ENCODE peak calls at places on chromosomes 6 and 20, in seven cellular contexts. W is pancreas, I is upper lobe of right lung, Y is GM23338, P is astrocyte of the spinal cord, L is IMR-90, T is cardiac muscle cell. G is an unnamed sample.

GRCh38 chr20:48795732-48796131 is 32.1 kb downstream of the PREX1 start:
- DNase-seq in W (no peak), I (no peak), Y (no peak), P (no peak), L (no peak), T (no peak), G (no peak)

GRCh38 chr6:31125586-31126363 is 5.5 kb upstream of the CDSN start:
- DNase-seq in W (no peak), I (no peak), Y (no peak), P (peak), L (peak), T (no peak), G (no peak)

GRCh38 chr6:121627761-121628160 is 192.3 kb downstream of the GJA1 start:
- DNase-seq in W (no peak), I (no peak), Y (no peak), P (no peak), L (no peak), T (no peak), G (no peak)

GRCh38 chr6:148203970-148204369 is 138.7 kb upstream of the SASH1 start:
- DNase-seq in W (no peak), I (no peak), Y (no peak), P (peak), L (peak), T (no peak), G (no peak)

GRCh38 chr6:30781362-30781696 is 37.0 kb upstream of the IER3 start:
- DNase-seq in W (no peak), I (no peak), Y (no peak), P (no peak), L (no peak), T (no peak), G (no peak)

GRCh38 chr6:113120577-113121285 is 736.4 kb upstream of the MARCKS start:
- DNase-seq in W (no peak), I (no peak), Y (peak), P (peak), L (peak), T (no peak), G (no peak)

GRCh38 chr6:110378552-110378951 is 20.4 kb upstream of the METTL24 start:
- DNase-seq in W (no peak), I (no peak), Y (peak), P (no peak), L (no peak), T (no peak), G (no peak)

GRCh38 chr6:80215063-80215462 is 108.6 kb downstream of the BCKDHB start:
- DNase-seq in W (no peak), I (no peak), Y (no peak), P (no peak), L (no peak), T (no peak), G (no peak)

GRCh38 chr6:157381631-157382621 is 936 bp downstream of the ZDHHC14 start:
- DNase-seq in W (peak), I (peak), Y (peak), P (peak), L (peak), T (peak), G (peak)

GRCh38 chr20:52590100-52590499 is 382.1 kb upstream of the TSHZ2 start:
- DNase-seq in W (no peak), I (no peak), Y (no peak), P (no peak), L (no peak), T (no peak), G (no peak)

GRCh38 chr20:49831022-49831769 is 18.6 kb downstream of the SLC9A8 start:
- DNase-seq in W (no peak), I (no peak), Y (no peak), P (no peak), L (no peak), T (no peak), G (no peak)

GRCh38 chr6:76644231-76644630 is 571.8 kb upstream of the IMPG1 start:
- DNase-seq in W (no peak), I (no peak), Y (no peak), P (no peak), L (no peak), T (no peak), G (no peak)

GRCh38 chr6:34237722-34238506 is 1.2 kb downstream of the HMGA1 start:
- DNase-seq in W (peak), I (peak), Y (peak), P (peak), L (peak), T (peak), G (peak)

GRCh38 chr20:18588554-18589043 is 745 bp downstream of the DTD1 start:
- DNase-seq in W (no peak), I (no peak), Y (peak), P (no peak), L (no peak), T (no peak), G (no peak)

GRCh38 chr6:80181352-80182081 is 75.0 kb downstream of the BCKDHB start:
- DNase-seq in W (no peak), I (no peak), Y (no peak), P (no peak), L (no peak), T (peak), G (no peak)

GRCh38 chr6:39054577-39055142 is 6.1 kb downstream of the GLP1R start:
- DNase-seq in W (peak), I (peak), Y (peak), P (no peak), L (no peak), T (no peak), G (no peak)

GRCh38 chr20:58141971-58142842 is 86.2 kb downstream of the ANKRD60 start:
- DNase-seq in W (no peak), I (peak), Y (no peak), P (no peak), L (no peak), T (no peak), G (no peak)

GRCh38 chr6:2963756-2964155 is 7.6 kb downstream of the SERPINB6 start:
- DNase-seq in W (no peak), I (no peak), Y (no peak), P (no peak), L (no peak), T (no peak), G (no peak)
- H3K4me3 ChIP-seq in W (no peak), I (no peak), Y (no peak), P (no peak), L (no peak), T (no peak), G (no peak)

DNA sequence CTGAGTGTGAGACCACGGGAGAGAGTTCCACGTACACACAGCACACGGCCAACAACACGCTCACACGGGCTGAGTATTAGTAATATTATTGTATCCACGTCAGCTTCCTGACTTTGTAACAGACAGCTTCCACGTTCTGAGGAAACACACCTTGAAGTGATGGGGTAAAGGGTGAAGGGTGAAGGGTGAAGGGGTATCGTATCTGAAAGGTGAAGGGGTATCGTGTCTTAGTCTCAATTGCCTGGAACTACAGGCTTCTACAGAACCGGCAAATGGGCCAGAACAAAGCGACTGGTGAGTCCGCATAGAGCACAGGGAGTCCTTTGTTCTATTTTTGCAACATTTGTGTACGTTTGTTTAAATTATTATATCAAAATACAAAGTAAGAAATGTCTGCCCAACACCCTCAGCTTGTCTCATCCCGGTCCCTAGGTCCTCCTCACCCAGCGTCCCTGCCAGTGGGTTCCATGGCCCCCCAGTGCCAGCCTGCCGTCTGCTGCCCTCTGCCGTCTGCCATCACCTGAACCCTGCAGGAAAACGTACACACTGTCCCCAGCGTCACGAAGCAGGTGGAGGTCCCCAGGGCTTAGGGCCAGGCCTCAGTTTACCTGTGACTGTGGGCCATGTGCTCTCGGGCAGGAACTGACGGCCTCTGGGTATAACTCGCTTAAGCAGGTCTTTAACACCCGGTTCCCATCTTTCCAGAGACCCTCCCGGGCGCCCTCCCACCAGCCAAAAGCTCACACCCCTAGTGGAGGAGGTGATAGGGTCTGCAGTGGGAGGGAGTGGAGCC is 4.4 kb upstream of the HELZ2 start:
- DNase-seq in W (no peak), I (no peak), Y (no peak), P (no peak), L (no peak), T (no peak), G (no peak)
- TF ChIP-seq CTCF in W (no peak), I (peak), Y (no peak), P (no peak), L (no peak), T (no peak), G (no peak)

DNA sequence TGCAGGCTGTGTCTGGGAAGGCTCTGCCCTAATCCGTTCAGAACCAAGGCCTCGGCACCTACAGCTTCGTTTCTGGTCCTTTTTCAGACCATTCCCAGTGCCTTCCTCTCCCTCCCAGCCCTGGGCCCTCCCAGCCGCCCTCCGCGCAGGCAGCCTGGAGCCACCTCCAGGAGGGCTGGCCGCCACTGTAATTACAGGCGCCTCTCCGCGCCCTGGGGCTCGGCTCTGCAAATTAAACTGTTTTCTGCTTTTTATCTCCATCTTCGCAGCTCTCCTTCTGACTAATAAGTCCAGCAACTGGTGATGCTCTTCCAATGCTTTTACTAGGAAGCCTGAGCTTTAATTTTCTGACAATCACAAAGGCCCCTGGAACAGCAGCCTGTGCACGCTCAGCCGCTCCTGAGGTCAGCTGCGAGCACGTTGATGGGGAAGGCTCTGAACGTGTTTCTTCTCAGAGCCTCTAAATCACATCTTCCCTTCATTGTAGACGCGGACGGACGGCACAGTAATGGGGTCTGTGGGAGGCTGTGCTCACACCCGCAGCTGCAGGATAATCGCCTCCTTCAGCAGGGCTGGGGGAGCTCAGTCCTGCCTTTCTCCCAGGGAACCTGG is 194.6 kb downstream of the DLL1 start:
- DNase-seq in W (no peak), I (peak), Y (no peak), P (no peak), L (no peak), T (no peak), G (peak)
- H3K4me3 ChIP-seq in W (no peak), I (no peak), Y (no peak), P (no peak), L (no peak), T (no peak), G (no peak)

GRCh38 chr20:45853484-45853883 is 3.7 kb downstream of the ACOT8 start:
- DNase-seq in W (no peak), I (no peak), Y (peak), P (no peak), L (no peak), T (no peak), G (no peak)

GRCh38 chr20:45860573-45861011 is 3.2 kb downstream of the ZSWIM3 start:
- DNase-seq in W (no peak), I (no peak), Y (no peak), P (no peak), L (peak), T (no peak), G (no peak)

GRCh38 chr20:45861157-45862075 is 4.0 kb downstream of the ZSWIM3 start:
- DNase-seq in W (no peak), I (no peak), Y (no peak), P (no peak), L (no peak), T (no peak), G (no peak)

GRCh38 chr20:45857836-45858250 is 429 bp downstream of the ZSWIM3 start:
- DNase-seq in W (no peak), I (no peak), Y (peak), P (no peak), L (no peak), T (no peak), G (no peak)

GRCh38 chr20:45857114-45857835 is at the start of the genes ACOT8 and ZSWIM3:
- DNase-seq in W (peak), I (peak), Y (peak), P (peak), L (peak), T (peak), G (peak)
- TF ChIP-seq CTCF in W (no peak), I (no peak), Y (no peak), P (no peak), L (no peak), T (no peak), G (no peak)

GRCh38 chr6:104995989-104996617 is 39.2 kb downstream of the LIN28B start:
- DNase-seq in W (no peak), I (no peak), Y (no peak), P (peak), L (peak), T (peak), G (no peak)

GRCh38 chr6:105005446-105005845 is 48.5 kb downstream of the LIN28B start:
- DNase-seq in W (no peak), I (no peak), Y (no peak), P (no peak), L (no peak), T (no peak), G (no peak)

GRCh38 chr6:105001063-105001462 is 44.2 kb downstream of the LIN28B start:
- DNase-seq in W (no peak), I (no peak), Y (no peak), P (no peak), L (no peak), T (no peak), G (no peak)

GRCh38 chr6:105001906-105002305 is 45.0 kb downstream of the LIN28B start:
- DNase-seq in W (no peak), I (no peak), Y (peak), P (no peak), L (no peak), T (no peak), G (no peak)
- H3K4me3 ChIP-seq in W (no peak), I (no peak), Y (no peak), P (no peak), L (no peak), T (no peak), G (no peak)

DNA sequence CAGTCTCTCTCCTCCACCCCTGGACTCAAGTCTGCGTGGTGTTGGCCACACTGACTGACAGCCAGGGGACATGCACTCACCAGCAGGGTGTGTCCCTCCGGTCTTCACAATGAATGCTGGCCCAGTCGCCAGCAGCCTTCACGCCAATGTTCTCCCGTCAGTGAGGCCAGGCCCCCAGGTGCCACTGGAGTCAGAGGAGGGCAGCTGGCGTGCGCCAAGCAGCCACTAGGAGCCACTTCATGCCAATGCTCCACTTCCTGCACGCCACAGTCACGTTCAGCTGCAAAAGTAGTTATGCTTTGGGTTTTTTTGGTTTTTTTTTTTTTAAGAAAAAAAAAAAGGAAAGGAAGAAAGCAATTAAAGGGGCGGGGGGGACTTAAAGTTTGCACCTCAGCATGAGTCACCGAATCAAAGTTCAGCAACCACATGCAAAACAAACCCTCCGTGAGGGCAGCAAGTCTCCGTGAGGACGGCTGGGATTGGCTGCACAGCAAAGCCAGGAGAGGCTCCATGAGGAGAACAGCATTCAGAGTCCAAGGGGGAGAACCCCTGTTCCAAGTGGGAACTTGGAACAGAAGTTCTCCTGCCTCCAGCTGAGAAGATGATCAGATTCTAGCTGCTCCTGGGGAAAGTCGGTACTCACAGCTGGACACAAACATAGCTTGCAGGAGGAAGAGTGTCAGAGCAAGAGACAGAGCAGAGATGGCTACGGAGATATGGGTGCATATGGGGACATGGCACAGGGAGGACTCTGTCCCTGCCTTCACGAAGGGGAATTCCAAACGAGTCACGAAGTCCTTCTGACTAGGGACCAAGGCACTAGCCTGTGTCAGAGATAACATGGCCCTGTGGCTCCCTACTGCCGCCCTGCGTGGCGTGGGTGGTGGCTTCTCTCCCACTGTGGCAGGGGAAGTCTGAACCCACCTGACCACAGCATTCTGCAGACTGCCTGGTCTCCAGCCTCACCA is at the start of gene ZC3H12D:
- DNase-seq in W (no peak), I (peak), Y (no peak), P (peak), L (peak), T (no peak), G (no peak)
- TF ChIP-seq CTCF in W (no peak), I (peak), Y (no peak), P (no peak), L (no peak), T (peak), G (no peak)

DNA sequence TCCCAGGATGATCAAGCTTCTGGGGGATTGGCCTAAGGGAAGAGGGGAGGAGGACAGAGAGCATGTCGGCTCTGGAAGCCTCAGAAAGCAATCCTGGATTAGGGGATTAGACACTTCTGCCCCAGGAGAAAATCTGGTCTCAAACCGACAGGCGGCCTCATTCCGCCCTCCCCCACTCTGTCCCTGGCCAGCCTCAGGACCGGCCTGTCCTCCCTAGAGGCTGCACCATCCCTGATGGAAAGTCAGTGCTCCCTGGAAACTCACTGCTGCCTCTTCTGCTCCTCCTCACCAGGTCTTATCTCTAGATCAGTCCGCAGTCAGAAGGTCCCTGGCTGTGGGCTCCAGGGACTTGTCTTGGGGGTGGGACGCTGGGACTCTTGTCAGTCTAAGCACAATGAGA is 905 bp upstream of the SLC12A5 start:
- DNase-seq in W (no peak), I (no peak), Y (no peak), P (no peak), L (no peak), T (no peak), G (no peak)
- H3K4me3 ChIP-seq in W (no peak), I (no peak), Y (no peak), P (no peak), L (no peak), T (no peak), G (no peak)

GRCh38 chr6:3063733-3064700 is 4.3 kb upstream of the RIPK1 start:
- DNase-seq in W (peak), I (peak), Y (peak), P (peak), L (peak), T (peak), G (peak)

GRCh38 chr6:3058957-3059356 is 9.3 kb upstream of the RIPK1 start:
- DNase-seq in W (no peak), I (no peak), Y (no peak), P (no peak), L (no peak), T (no peak), G (no peak)

GRCh38 chr6:3057063-3057462 is 11.2 kb upstream of the RIPK1 start:
- DNase-seq in W (no peak), I (no peak), Y (no peak), P (no peak), L (no peak), T (no peak), G (no peak)

DNA sequence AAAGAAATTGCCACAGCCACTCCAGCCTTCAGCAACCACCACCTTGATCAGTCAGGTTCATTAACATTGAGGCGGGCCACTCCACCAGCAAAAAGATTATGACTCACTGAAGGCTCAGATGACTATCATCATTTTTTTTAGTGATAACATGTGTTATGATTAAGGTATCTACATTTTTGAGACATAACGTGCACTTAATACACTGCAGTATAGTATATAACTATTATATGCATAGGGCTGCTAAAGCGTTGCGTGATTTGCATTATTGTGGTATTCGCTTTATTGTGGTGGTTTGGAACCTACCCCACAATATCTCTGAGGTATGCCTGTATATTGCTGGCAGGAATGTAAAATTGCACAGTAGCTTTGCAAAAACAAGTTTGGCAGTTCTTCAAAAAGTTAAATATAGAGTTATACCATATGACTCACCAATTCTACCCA is 6.8 kb upstream of the RIPK1 start:
- DNase-seq in W (no peak), I (no peak), Y (no peak), P (peak), L (peak), T (no peak), G (no peak)
- TF ChIP-seq CTCF in W (no peak), I (no peak), Y (no peak), P (peak), L (peak), T (peak), G (no peak)

DNA sequence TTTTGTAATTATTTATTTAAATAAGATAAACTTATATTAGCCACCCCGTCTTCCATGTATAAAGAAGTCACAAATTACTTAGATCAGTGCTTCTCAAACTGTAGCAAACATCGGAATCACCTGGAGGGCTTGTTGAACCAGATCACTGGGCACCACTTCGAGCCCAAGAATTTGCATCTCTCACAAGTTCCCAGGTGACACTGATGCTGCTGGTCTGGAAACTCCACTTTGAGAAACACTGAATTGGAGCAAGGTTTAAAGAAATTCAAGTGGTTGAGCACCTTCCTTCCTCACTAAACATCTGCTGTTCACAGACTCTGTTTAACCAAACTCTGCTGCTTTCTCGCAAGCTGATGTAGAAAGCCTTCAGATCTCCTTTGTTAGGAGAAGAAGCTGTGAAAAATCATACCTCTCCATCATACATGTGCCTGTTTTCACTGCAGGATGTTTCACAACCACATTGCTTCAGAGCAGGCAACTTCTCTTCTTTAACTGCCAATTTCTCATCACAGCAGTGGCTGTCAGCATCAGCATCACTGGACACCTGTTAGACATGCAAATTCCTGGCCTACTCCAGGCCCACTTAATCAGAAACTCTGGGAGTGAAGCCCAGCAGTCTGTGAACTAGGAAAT is 87.5 kb upstream of the TOP1 start:
- DNase-seq in W (no peak), I (no peak), Y (no peak), P (no peak), L (no peak), T (no peak), G (no peak)
- H3K4me3 ChIP-seq in W (no peak), I (no peak), Y (no peak), P (no peak), L (no peak), T (no peak), G (no peak)

G was measured in dorsolateral prefrontal cortex.